ENCODE peak calls at places on chromosomes 12 and 14, in five cellular contexts. Q is CD8-positive, alpha-beta T cell; A is IMR-90; C is uterus; Y is tibial artery. N is an unnamed sample.
A peak's percentile ranks its signal among the peaks of the same experiment; 100 is the strongest.

GRCh38 chr14:34911209-34912150 is 36.3 kb upstream of the BAZ1A start:
- DNase-seq in C (no peak), Q (no peak), Y (no peak), A (peak; percentile 72), N (no peak)

GRCh38 chr14:68309631-68310030 is 483.2 kb downstream of the ZFP36L1 start:
- DNase-seq in C (no peak), Q (no peak), Y (no peak), A (no peak), N (no peak)

GRCh38 chr12:110965574-110965973 is 45.2 kb upstream of the MYL2 start:
- DNase-seq in C (no peak), A (no peak), Y (no peak), Q (no peak), N (no peak)

GRCh38 chr14:89957791-89958190 is 2.1 kb downstream of the TDP1 start:
- DNase-seq in C (no peak), A (no peak), Y (no peak), Q (no peak), N (no peak)

GRCh38 chr14:69321601-69322330 is 61.8 kb downstream of the GALNT16 start:
- DNase-seq in C (peak; percentile 8), A (no peak), Y (peak; percentile 13), Q (no peak), N (no peak)

GRCh38 chr14:60981626-60982455 is 796 bp downstream of the SLC38A6 start:
- DNase-seq in Q (no peak), A (peak; percentile 94), Y (no peak), C (no peak), N (no peak)

GRCh38 chr14:106506901-106507305 is 980.5 kb downstream of the TMEM121 start:
- DNase-seq in Y (no peak), Q (peak; percentile 58), A (no peak), C (no peak), N (no peak)

GRCh38 chr12:96356831-96357230 is 43.4 kb downstream of the CDK17 start:
- DNase-seq in Y (no peak), Q (no peak), A (no peak), C (no peak), N (no peak)

GRCh38 chr14:91253795-91254323 is 9.4 kb upstream of the GPR68 start:
- DNase-seq in Y (no peak), A (no peak), Q (no peak), C (no peak), N (no peak)

GRCh38 chr14:91246051-91246852 is 1.7 kb upstream of the GPR68 start:
- DNase-seq in Y (no peak), C (no peak), A (no peak), Q (peak; percentile 68), N (no peak)

GRCh38 chr14:91250912-91251311 is 6.4 kb upstream of the GPR68 start:
- DNase-seq in Q (no peak), C (no peak), Y (no peak), A (no peak), N (no peak)

GRCh38 chr14:91252901-91253794 is 8.6 kb upstream of the GPR68 start:
- DNase-seq in Q (peak; percentile 36), C (no peak), A (no peak), Y (no peak), N (no peak)

GRCh38 chr14:91249841-91250616 is 5.5 kb upstream of the GPR68 start:
- DNase-seq in C (no peak), Y (no peak), A (no peak), Q (peak; percentile 43), N (no peak)
- H3K4me3 ChIP-seq in C (no peak overlapping the region), Y (no peak overlapping the region), A (no peak overlapping the region), Q (no peak overlapping the region), N (no peak overlapping the region)

GRCh38 chr14:74695406-74695805 is 17.5 kb downstream of the AREL1 start:
- DNase-seq in Q (no peak), C (no peak), Y (no peak), A (no peak), N (no peak)

GRCh38 chr14:74698894-74699293 is 14.0 kb downstream of the AREL1 start:
- DNase-seq in Y (no peak), A (no peak), Q (no peak), C (no peak), N (no peak)

GRCh38 chr14:74697543-74697942 is 15.3 kb downstream of the AREL1 start:
- DNase-seq in Q (no peak), C (no peak), A (peak; percentile 94), Y (no peak), N (no peak)

GRCh38 chr14:74698471-74698870 is 14.4 kb downstream of the AREL1 start:
- DNase-seq in A (no peak), C (no peak), Q (no peak), Y (no peak), N (no peak)

GRCh38 chr14:74697976-74698375 is 14.9 kb downstream of the AREL1 start:
- DNase-seq in A (no peak), Q (no peak), C (no peak), Y (no peak), N (no peak)
- H3K4me1 ChIP-seq in A (peaks cover 11% of the 10 kb centered on the region), Q (no peaks in the 10 kb centered on the region), C (no peaks in the 10 kb centered on the region), Y (no peaks in the 10 kb centered on the region), N (no peaks in the 10 kb centered on the region)

DNA sequence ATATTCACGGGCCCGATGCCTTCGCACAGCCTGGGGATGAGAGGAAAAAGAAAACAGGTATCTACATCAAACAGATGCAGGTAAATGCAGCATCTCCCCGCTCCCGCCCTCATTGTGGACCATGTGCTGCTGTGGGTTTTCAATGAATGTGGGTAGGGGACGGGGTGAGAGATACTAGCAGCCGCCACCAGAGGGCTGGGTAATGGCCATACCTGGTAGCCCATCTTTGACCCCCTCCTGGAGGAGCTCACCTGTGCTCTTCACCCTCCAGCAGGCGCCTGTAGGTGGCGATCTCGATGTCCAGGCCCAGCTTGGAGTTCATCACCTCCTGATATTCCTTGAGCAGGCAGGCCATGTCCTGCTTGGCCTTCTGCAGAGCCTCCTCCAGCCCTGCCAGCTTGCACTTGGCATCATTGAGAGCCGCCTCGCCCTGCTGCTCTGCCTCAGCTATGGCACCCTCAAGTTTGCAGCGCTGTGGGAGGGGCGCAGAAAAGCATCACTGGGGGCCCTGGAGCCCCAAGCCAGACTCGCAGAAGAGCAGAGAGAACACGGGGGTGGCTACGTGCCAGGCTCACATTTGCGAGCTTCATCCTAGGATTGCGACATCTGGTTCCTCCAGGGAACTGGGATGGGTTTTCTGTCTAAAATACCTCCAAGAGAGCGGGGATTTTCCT is 10.2 kb downstream of the KRT82 start:
- DNase-seq in A (no peak), C (peak; percentile 58), Y (no peak), Q (no peak), N (no peak)
- TF ChIP-seq CTCF in A (no peak), C (no peak), Y (no peak), Q (no peak), N (no peak)

GRCh38 chr14:75976838-75977237 is 5.0 kb downstream of the TGFB3 start:
- DNase-seq in Q (no peak), C (no peak), Y (no peak), A (no peak), N (no peak)

GRCh38 chr14:75977544-75977943 is 4.3 kb downstream of the TGFB3 start:
- DNase-seq in Y (no peak), C (no peak), A (no peak), Q (no peak), N (no peak)

GRCh38 chr14:75979071-75979571 is 2.7 kb downstream of the TGFB3 start:
- DNase-seq in C (peak; percentile 56), A (peak; percentile 38), Y (peak; percentile 43), Q (peak; percentile 28), N (no peak)

GRCh38 chr14:75979641-75980422 is 2.0 kb downstream of the TGFB3 start:
- DNase-seq in A (no peak), Y (peak; percentile 58), C (peak; percentile 52), Q (no peak), N (no peak)

DNA sequence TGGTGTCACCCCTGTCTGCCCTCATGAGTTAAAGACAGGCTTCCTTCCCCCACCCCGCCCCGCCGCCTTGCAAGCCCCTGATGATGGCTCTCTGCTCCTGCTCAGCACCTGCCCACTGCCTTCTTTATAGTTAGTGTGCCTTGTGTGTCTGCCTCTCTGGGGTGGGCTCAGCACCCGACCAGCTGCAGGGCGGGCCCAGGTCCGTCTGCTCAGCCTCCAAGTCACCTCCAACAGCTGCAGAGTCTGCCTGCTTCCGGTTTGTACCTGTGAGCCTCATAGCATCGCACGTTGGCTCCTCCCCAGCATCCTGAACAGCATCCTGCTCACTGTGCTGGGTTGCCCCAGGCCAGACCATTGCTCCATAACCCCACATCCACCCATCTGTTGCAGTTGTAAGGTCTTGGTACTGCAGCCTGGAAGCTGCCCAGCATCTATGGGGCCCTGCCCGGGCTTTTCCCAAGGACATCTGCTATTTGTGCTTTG is 3.5 kb downstream of the TGFB3 start:
- DNase-seq in Y (no peak), Q (peak; percentile 13), A (no peak), C (peak; percentile 33), N (no peak)
- H3K4me3 ChIP-seq in Y (peak overlapping the region; percentile 76), Q (no peak overlapping the region), A (no peak overlapping the region), C (no peak overlapping the region), N (peak overlapping the region; percentile 17)

GRCh38 chr14:22564463-22564862 is 24.6 kb downstream of the DAD1 start:
- DNase-seq in Q (no peak), A (no peak), C (no peak), Y (no peak), N (no peak)

GRCh38 chr14:22561366-22561660 is 27.7 kb downstream of the DAD1 start:
- DNase-seq in Y (no peak), Q (no peak), C (no peak), A (no peak), N (no peak)

GRCh38 chr14:22561661-22562579 is 27.1 kb downstream of the DAD1 start:
- DNase-seq in Q (peak; percentile 79), Y (no peak), A (no peak), C (no peak), N (no peak)

GRCh38 chr14:22565391-22565945 is 23.6 kb downstream of the DAD1 start:
- DNase-seq in Q (peak; percentile 15), C (no peak), A (no peak), Y (no peak), N (no peak)

GRCh38 chr14:22563987-22564386 is 25.0 kb downstream of the DAD1 start:
- DNase-seq in A (no peak), C (no peak), Y (no peak), Q (no peak), N (no peak)
- H3K4me1 ChIP-seq in A (no peaks in the 10 kb centered on the region), C (peaks cover 8% of the 10 kb centered on the region), Y (no peaks in the 10 kb centered on the region), Q (peaks cover 96% of the 10 kb centered on the region), N (no peaks in the 10 kb centered on the region)

GRCh38 chr14:91649930-91650329 is 82.0 kb downstream of the CATSPERB start:
- DNase-seq in C (peak; percentile 23), Q (no peak), Y (no peak), A (peak; percentile 49), N (no peak)
- TF ChIP-seq CTCF in C (peak; percentile 64), Q (peak; percentile 64), Y (peak; percentile 52), A (peak; percentile 50), N (peak; percentile 29)